ENCODE peak calls at places on chromosomes 7 and 10, in six cellular contexts. M is astrocyte, V is endothelial cell of umbilical vein, Z is fibroblast of lung, Q is IMR-90, D is HCT116. S is an unnamed sample.

GRCh38 chr7:91198371-91198770 is 65.9 kb upstream of the FZD1 start:
- DNase-seq in Q (peak; percentile 71), M (no peak), V (no peak), Z (no peak), D (no peak), S (no peak)

GRCh38 chr7:12161146-12161545 is 49.9 kb upstream of the TMEM106B start:
- DNase-seq in Q (no peak), Z (peak; percentile 69), V (no peak), M (peak; percentile 61), D (no peak), S (no peak)

GRCh38 chr10:27801171-27801785 is 55.7 kb upstream of the MKX start:
- DNase-seq in V (no peak), Q (no peak), Z (peak; percentile 14), D (no peak), M (no peak), S (no peak)

GRCh38 chr10:108582387-108582786 is 1340.9 kb downstream of the XPNPEP1 start:
- DNase-seq in Q (no peak), V (no peak), Z (peak; percentile 81), D (no peak), M (peak; percentile 76), S (no peak)

GRCh38 chr10:102065561-102066420 is 642 bp downstream of the HPS6 start:
- DNase-seq in V (no peak), Z (no peak), D (no peak), M (no peak), Q (peak; percentile 13), S (peak; percentile 26)

GRCh38 chr7:30931161-30931926 is 19.7 kb downstream of the AQP1 start:
- DNase-seq in M (peak; percentile 12), D (no peak), Z (peak; percentile 44), Q (no peak), V (no peak), S (peak; percentile 15)

GRCh38 chr7:11332186-11332864 is 358.7 kb downstream of the PHF14 start:
- DNase-seq in Q (no peak), D (no peak), M (no peak), V (no peak), Z (no peak), S (no peak)

GRCh38 chr10:71505366-71505760 is 108.6 kb downstream of the CDH23 start:
- DNase-seq in D (no peak), V (no peak), Z (no peak), Q (no peak), M (no peak), S (no peak)

GRCh38 chr10:55803055-55803454 is 558.0 kb downstream of the ZWINT start:
- DNase-seq in V (no peak), M (no peak), D (no peak), Z (no peak), Q (no peak), S (no peak)

GRCh38 chr7:40945788-40946187 is 757.1 kb downstream of the INHBA start:
- DNase-seq in M (no peak), D (no peak), Z (no peak), Q (no peak), V (no peak), S (no peak)

GRCh38 chr7:27910341-27910740 is 170.4 kb downstream of the TAX1BP1 start:
- DNase-seq in M (peak; percentile 40), V (no peak), Q (peak; percentile 44), Z (peak; percentile 63), D (no peak), S (no peak)

GRCh38 chr7:16891338-16891737 is 9.6 kb upstream of the AGR3 start:
- DNase-seq in D (peak; percentile 7), V (peak; percentile 56), Z (peak; percentile 44), Q (peak; percentile 72), M (peak; percentile 31), S (peak; percentile 58)

GRCh38 chr10:105073999-105074398 is 432.9 kb downstream of the SORCS3 start:
- DNase-seq in D (no peak), Z (no peak), M (no peak), V (no peak), Q (no peak), S (no peak)

GRCh38 chr7:8147004-8147403 is 115.0 kb downstream of the ICA1 start:
- DNase-seq in M (no peak), V (no peak), D (no peak), Q (no peak), Z (no peak), S (no peak)

GRCh38 chr7:27143022-27143949 is at the start of gene HOXA5:
- DNase-seq in V (peak; percentile 97), D (no peak), Z (peak; percentile 91), Q (peak; percentile 100), M (peak; percentile 92), S (peak; percentile 85)

GRCh38 chr7:44981035-44981706 is 2.4 kb upstream of the MYO1G start:
- DNase-seq in V (no peak), D (no peak), M (no peak), Q (no peak), Z (no peak), S (no peak)

GRCh38 chr7:155764432-155764798 is 47.8 kb downstream of the SHH start:
- DNase-seq in V (no peak), Q (no peak), D (no peak), Z (no peak), M (no peak), S (no peak)

GRCh38 chr7:11120068-11120664 is 146.5 kb downstream of the PHF14 start:
- DNase-seq in D (no peak), Z (no peak), Q (no peak), M (no peak), V (no peak), S (no peak)

GRCh38 chr7:32574626-32575025 is 79.3 kb downstream of the AVL9 start:
- DNase-seq in Q (no peak), M (no peak), D (no peak), Z (no peak), V (no peak), S (no peak)

GRCh38 chr10:44774676-44775401 is 136.3 kb upstream of the TMEM72 start:
- DNase-seq in M (peak; percentile 74), Z (peak; percentile 78), Q (peak; percentile 70), D (no peak), V (no peak), S (no peak)

GRCh38 chr10:111037868-111038267 is 39.0 kb upstream of the ADRA2A start:
- DNase-seq in M (no peak), Z (no peak), D (no peak), V (no peak), Q (no peak), S (no peak)

GRCh38 chr10:124918906-124919305 is 23.0 kb upstream of the ZRANB1 start:
- DNase-seq in Q (peak; percentile 25), D (no peak), V (no peak), M (no peak), Z (no peak), S (no peak)

GRCh38 chr10:116877391-116877790 is 28.1 kb downstream of the ENO4 start:
- DNase-seq in Q (no peak), Z (no peak), D (no peak), V (no peak), M (no peak), S (no peak)

GRCh38 chr7:128172151-128172550 is 68.9 kb upstream of the LEP start:
- DNase-seq in Q (no peak), D (no peak), Z (no peak), M (no peak), V (no peak), S (no peak)

GRCh38 chr10:108784534-108784933 is 1138.8 kb downstream of the XPNPEP1 start:
- DNase-seq in V (no peak), Q (no peak), Z (no peak), M (no peak), D (no peak), S (no peak)

GRCh38 chr7:130352335-130353074 is 7.9 kb downstream of the CPA5 start:
- DNase-seq in M (peak; percentile 61), D (no peak), Q (peak; percentile 75), Z (peak; percentile 69), V (peak; percentile 62), S (no peak)

GRCh38 chr7:2812119-2812487 is 32.0 kb downstream of the GNA12 start:
- DNase-seq in Q (peak; percentile 69), Z (peak; percentile 75), V (peak; percentile 23), D (no peak), M (peak; percentile 68), S (no peak)

GRCh38 chr7:111735661-111736323 is 173.5 kb upstream of the IMMP2L start:
- DNase-seq in D (peak; percentile 52), Z (peak; percentile 58), Q (peak; percentile 77), V (peak; percentile 75), M (peak; percentile 45), S (peak; percentile 73)

GRCh38 chr10:51895209-51895608 is 195.8 kb upstream of the CSTF2T start:
- DNase-seq in Q (peak; percentile 65), M (peak; percentile 55), V (no peak), D (no peak), Z (peak; percentile 54), S (no peak)

GRCh38 chr7:87566311-87566710 is 34.4 kb downstream of the ABCB1 start:
- DNase-seq in D (no peak), Z (no peak), V (no peak), Q (no peak), M (no peak), S (no peak)
- H3K4me1 ChIP-seq in D (no peaks in the 10 kb centered on the region), Z (no peaks in the 10 kb centered on the region), V (no peaks in the 10 kb centered on the region), Q (peaks cover 1% of the 10 kb centered on the region), M (peaks cover 9% of the 10 kb centered on the region), S (no peaks in the 10 kb centered on the region)

DNA sequence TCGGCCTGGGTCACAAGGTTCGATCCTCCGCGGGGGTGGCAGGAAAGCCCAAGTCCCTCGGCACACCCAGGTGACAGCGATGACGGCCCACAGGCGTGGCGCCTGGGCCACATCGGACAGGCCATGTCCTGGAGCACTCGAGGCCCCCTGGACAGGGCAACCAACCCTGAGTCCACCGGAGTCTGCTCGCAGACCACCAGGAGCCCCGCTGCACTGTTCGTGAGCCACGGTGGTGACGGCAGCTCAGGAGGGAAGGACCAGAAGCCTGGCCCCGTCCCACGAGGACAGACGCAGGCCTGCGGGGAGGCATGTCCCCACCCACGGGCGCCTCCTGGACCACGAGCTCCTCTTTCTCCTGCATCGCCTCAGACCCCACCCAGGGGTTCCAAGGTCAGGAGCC is 22.4 kb upstream of the GPR146 start:
- DNase-seq in V (no peak), D (no peak), Q (no peak), M (no peak), Z (no peak), S (no peak)
- H3K36me3 ChIP-seq in V (no peaks in the 10 kb centered on the region), D (no peaks in the 10 kb centered on the region), Q (peaks cover 38% of the 10 kb centered on the region), M (peaks cover 2% of the 10 kb centered on the region), Z (peaks cover 7% of the 10 kb centered on the region), S (no peaks in the 10 kb centered on the region)

GRCh38 chr10:25017661-25018060 is 1.2 kb downstream of the THNSL1 start:
- DNase-seq in Z (no peak), V (no peak), D (no peak), M (no peak), Q (no peak), S (no peak)
- H3K9ac ChIP-seq in Z (no peak overlapping the region), V (peak overlapping the region; percentile 81), D (peak overlapping the region; percentile 66), M (peak overlapping the region; percentile 86), Q (no peak overlapping the region), S (no peak overlapping the region)

GRCh38 chr10:77906863-77907861 is 19.4 kb downstream of the DLG5 start:
- DNase-seq in Z (no peak), D (no peak), V (no peak), M (no peak), Q (no peak), S (no peak)

GRCh38 chr10:77907900-77908717 is 18.4 kb downstream of the DLG5 start:
- DNase-seq in V (no peak), D (no peak), Z (no peak), M (no peak), Q (no peak), S (no peak)

GRCh38 chr10:77910524-77911145 is 15.9 kb downstream of the DLG5 start:
- DNase-seq in V (no peak), Z (no peak), D (no peak), Q (no peak), M (no peak), S (no peak)

GRCh38 chr10:77909755-77910375 is 16.7 kb downstream of the DLG5 start:
- DNase-seq in Q (peak; percentile 84), Z (peak; percentile 70), V (peak; percentile 22), D (no peak), M (peak; percentile 67), S (peak; percentile 82)

GRCh38 chr10:77909021-77909754 is 17.4 kb downstream of the DLG5 start:
- DNase-seq in Q (no peak), M (no peak), Z (no peak), D (no peak), V (no peak), S (no peak)
- H3K4me1 ChIP-seq in Q (peaks cover 22% of the 10 kb centered on the region), M (peaks cover 11% of the 10 kb centered on the region), Z (peaks cover 8% of the 10 kb centered on the region), D (peaks cover 21% of the 10 kb centered on the region), V (peaks cover 9% of the 10 kb centered on the region), S (no peaks in the 10 kb centered on the region)